ENCODE peak calls at places on chromosomes 7 and 10, in nine cellular contexts. C, F, H, U, P, K, D, T and I are unnamed samples.

GRCh38 chr7:405489-406211 is 114.0 kb downstream of the PDGFA start:
- DNase-seq in C (peak; percentile 14), F (peak; percentile 61), H (no peak), U (no peak), P (no peak), K (peak; percentile 20), D (no peak), T (no peak), I (peak; percentile 5)

GRCh38 chr7:39589323-39590111 is 23.3 kb downstream of the YAE1 start:
- DNase-seq in C (peak; percentile 63), F (no peak), H (no peak), U (no peak), P (peak; percentile 79), K (no peak), D (peak; percentile 78), T (peak; percentile 45), I (no peak)

GRCh38 chr7:155377837-155378579 is 79.9 kb upstream of the EN2 start:
- DNase-seq in C (no peak), F (peak; percentile 76), H (no peak), U (no peak), P (no peak), K (no peak), D (peak; percentile 57), T (no peak), I (peak; percentile 22)

GRCh38 chr7:24401628-24402593 is 117.9 kb downstream of the NPY start:
- DNase-seq in C (no peak), F (no peak), H (no peak), U (no peak), P (peak; percentile 28), K (no peak), D (no peak), T (no peak), I (no peak)

GRCh38 chr10:69224862-69225657 is 4.9 kb downstream of the HKDC1 start:
- DNase-seq in C (no peak), F (no peak), H (no peak), U (no peak), P (no peak), K (no peak), D (no peak), T (no peak), I (no peak)

GRCh38 chr7:24830440-24831050 is 73.3 kb upstream of the GSDME start:
- DNase-seq in C (no peak), F (no peak), H (no peak), U (no peak), P (no peak), K (no peak), D (no peak), T (no peak), I (no peak)

GRCh38 chr7:7136423-7136822 is 45.9 kb upstream of the C1GALT1 start:
- DNase-seq in C (no peak), F (no peak), H (no peak), U (no peak), P (no peak), K (no peak), D (no peak), T (no peak), I (no peak)

GRCh38 chr7:116285252-116285651 is 74.9 kb downstream of the TES start:
- DNase-seq in C (no peak), F (no peak), H (no peak), U (no peak), P (no peak), K (no peak), D (no peak), T (no peak), I (no peak)

DNA sequence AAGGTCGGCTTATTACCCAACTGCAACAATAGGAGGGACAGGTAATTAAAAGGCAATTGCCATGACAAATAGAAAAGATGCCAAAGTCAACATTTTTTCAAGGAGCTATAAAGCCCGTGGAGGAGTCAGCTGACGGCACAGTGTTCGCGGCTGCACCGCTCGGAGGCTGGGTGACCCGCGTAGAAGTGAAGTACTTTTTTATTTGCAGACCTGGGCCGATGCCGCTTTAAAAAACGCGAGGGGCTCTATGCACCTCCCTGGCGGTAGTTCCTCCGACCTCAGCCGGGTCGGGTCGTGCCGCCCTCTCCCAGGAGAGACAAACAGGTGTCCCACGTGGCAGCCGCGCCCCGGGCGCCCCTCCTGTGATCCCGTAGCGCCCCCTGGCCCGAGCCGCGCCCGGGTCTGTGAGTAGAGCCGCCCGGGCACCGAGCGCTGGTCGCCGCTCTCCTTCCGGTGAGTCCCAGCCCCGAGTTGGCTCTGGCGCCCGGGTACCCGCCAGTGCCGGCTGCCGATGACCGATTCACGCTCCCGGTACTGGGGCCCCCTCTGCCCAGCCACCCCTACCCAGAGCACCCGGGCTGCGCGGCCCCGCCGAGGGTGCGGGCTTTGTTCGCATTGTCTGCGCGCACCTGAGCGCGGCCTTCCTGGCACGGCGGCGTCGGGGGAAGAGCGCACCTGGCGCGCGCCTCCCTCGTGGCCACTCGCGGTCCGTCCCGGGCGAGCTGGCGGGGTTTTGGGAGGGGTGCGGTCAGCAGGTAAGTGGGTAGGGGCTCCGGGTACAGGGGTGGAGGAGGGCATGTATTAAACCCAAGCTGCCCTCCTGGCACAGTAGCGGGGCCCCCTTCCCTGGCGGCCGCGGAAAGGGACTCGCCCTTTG is at the start of gene VWA2:
- DNase-seq in C (peak; percentile 79), F (peak; percentile 82), H (no peak), U (peak; percentile 72), P (no peak), K (peak; percentile 76), D (peak; percentile 77), T (no peak), I (peak; percentile 57)
- H3K27me3 ChIP-seq in C (peaks cover 6% of the 10 kb centered on the region), F (peaks cover 100% of the 10 kb centered on the region), H (peaks cover 20% of the 10 kb centered on the region), U (no peaks in the 10 kb centered on the region), P (peaks cover 64% of the 10 kb centered on the region), K (peaks cover 82% of the 10 kb centered on the region), D (peaks cover 35% of the 10 kb centered on the region), T (peaks cover 6% of the 10 kb centered on the region), I (peaks cover 99% of the 10 kb centered on the region)

GRCh38 chr10:78972947-78973900 is 95.5 kb upstream of the ZMIZ1 start:
- DNase-seq in C (peak; percentile 74), F (peak; percentile 89), H (peak; percentile 91), U (peak; percentile 68), P (peak; percentile 84), K (peak; percentile 69), D (peak; percentile 46), T (peak; percentile 43), I (peak; percentile 79)

GRCh38 chr10:78973901-78974408 is 94.8 kb upstream of the ZMIZ1 start:
- DNase-seq in C (peak; percentile 60), F (peak; percentile 88), H (peak; percentile 85), U (peak; percentile 81), P (peak; percentile 42), K (no peak), D (peak; percentile 90), T (no peak), I (no peak)

GRCh38 chr10:78970261-78970660 is 98.5 kb upstream of the ZMIZ1 start:
- DNase-seq in C (no peak), F (no peak), H (no peak), U (no peak), P (no peak), K (no peak), D (no peak), T (no peak), I (no peak)

GRCh38 chr10:78971094-78971682 is 97.6 kb upstream of the ZMIZ1 start:
- DNase-seq in C (no peak), F (no peak), H (no peak), U (no peak), P (no peak), K (no peak), D (no peak), T (no peak), I (no peak)

DNA sequence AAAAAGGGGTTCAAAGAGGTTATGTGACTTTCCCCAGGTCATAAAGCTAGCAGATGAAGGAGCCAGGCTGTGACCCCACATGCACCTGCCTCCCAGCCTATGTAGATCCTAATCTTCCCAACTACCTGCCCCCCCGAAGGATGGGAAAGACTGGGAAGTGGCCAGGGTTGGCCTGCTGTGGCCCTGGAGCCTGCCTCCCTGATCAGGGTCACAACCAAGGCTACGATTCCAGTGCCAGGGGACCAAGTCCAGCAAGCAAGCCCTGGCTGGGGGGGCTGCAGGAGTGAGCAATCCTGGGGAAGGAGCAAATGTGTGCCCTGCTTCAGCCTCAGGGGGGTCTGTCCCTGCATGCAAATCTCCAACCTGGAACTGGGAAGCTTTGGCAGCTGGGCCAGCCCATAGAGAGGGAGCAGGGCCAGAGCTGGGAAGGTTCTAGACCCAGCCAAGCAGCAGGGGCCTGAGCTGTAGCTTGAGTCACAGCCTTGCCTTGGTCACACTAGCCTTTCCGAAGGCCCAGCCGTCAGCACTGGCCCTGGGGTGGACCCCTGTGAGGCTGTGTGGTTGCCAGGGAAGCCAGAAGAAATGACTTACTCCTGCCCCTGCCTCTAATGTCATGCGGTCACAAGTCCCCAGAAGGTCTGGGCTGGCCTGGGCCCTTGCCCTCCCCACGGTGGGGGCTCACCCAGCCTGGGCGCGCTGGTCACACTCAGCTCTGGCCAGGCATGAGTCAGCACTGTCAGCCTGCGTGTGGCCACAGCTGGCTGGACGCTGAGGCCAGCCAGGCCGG is 96.4 kb upstream of the ZMIZ1 start:
- DNase-seq in C (peak; percentile 71), F (no peak), H (peak; percentile 91), U (peak; percentile 22), P (peak; percentile 31), K (peak; percentile 48), D (no peak), T (no peak), I (peak; percentile 59)
- H3K4me3 ChIP-seq in C (no peak overlapping the region), F (no peak overlapping the region), H (no peak overlapping the region), U (peak overlapping the region; percentile 48), P (peak overlapping the region; percentile 61), K (no peak overlapping the region), D (peak overlapping the region; percentile 66), T (no peak overlapping the region), I (no peak overlapping the region)

GRCh38 chr10:34320265-34320664 is 494.8 kb downstream of the PARD3 start:
- DNase-seq in C (no peak), F (no peak), H (no peak), U (no peak), P (no peak), K (no peak), D (no peak), T (no peak), I (no peak)

GRCh38 chr10:34323197-34323596 is 491.9 kb downstream of the PARD3 start:
- DNase-seq in C (no peak), F (no peak), H (no peak), U (no peak), P (no peak), K (no peak), D (no peak), T (no peak), I (no peak)

GRCh38 chr10:34314457-34314856 is 500.6 kb downstream of the PARD3 start:
- DNase-seq in C (no peak), F (no peak), H (no peak), U (no peak), P (no peak), K (no peak), D (no peak), T (no peak), I (no peak)

GRCh38 chr10:34316154-34316553 is 498.9 kb downstream of the PARD3 start:
- DNase-seq in C (no peak), F (no peak), H (no peak), U (no peak), P (no peak), K (no peak), D (no peak), T (no peak), I (no peak)

DNA sequence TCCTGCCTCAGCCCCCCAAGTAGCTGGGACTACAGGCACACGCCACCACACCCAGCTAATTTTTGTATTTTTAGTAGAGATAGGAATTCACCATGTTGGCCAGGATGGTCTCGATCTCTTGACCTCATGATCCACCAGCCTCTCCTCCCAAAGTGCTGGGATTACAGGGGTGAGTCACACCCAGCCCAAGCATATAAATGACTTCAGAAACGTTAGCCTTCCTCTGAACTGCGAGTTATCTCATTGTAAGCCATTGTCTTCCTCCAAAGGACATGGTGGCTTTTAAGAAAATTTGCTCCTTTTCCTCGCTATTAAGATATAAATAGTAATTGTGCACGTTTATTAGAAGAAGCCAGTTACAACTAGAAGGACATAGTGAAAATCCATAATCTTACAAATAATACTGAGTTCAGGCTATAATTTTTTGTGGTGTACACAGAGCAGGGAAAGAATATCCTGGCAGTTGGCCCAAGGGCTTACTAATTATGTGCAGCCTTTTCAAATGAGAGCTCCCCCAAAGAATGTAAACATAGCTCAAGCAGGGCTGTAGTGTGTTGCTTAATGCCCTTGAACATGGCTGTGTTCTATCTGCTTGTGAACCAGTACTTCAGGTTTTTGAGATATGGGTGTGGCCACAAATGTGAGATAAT is 495.8 kb downstream of the PARD3 start:
- DNase-seq in C (peak; percentile 87), F (no peak), H (no peak), U (peak; percentile 64), P (peak; percentile 10), K (peak; percentile 69), D (no peak), T (no peak), I (peak; percentile 49)
- TF ChIP-seq POLR2AphosphoS5 in C (peak; percentile 60), F (no peak), H (no peak), U (peak; percentile 80), P (no peak), K (peak; percentile 43), D (no peak), T (no peak), I (peak; percentile 65)

GRCh38 chr10:101767600-101767945 is 8.3 kb downstream of the FGF8 start:
- DNase-seq in C (no peak), F (no peak), H (no peak), U (no peak), P (no peak), K (no peak), D (no peak), T (no peak), I (no peak)
- H3K27me3 ChIP-seq in C (no peaks in the 10 kb centered on the region), F (peaks cover 76% of the 10 kb centered on the region), H (peaks cover 35% of the 10 kb centered on the region), U (peaks cover 10% of the 10 kb centered on the region), P (peaks cover 11% of the 10 kb centered on the region), K (peaks cover 95% of the 10 kb centered on the region), D (peaks cover 14% of the 10 kb centered on the region), T (peaks cover 3% of the 10 kb centered on the region), I (peaks cover 82% of the 10 kb centered on the region)